ENCODE peak calls at places on chromosome 13, in ten cellular contexts. One of them, this sample, is unnamed.

GRCh38 chr13:48505597-48506091 is 27.2 kb downstream of the RCBTB2 start:
- DNase-seq in heart left ventricle: peak; percentile 47
- DNase-seq in CD8-positive, alpha-beta T cell: peak; percentile 61
- DNase-seq in effector memory CD4-positive, alpha-beta T cell: peak; percentile 12
- DNase-seq in left ventricle myocardium inferior: no peak
- DNase-seq in adrenal gland: no peak
- DNase-seq in left lung: peak; percentile 53
- DNase-seq in mammary epithelial cell: peak; percentile 51
- DNase-seq in stomach: no peak
- DNase-seq in sigmoid colon: no peak
- DNase-seq in this sample: no peak

GRCh38 chr13:52053460-52053859 is 29.0 kb downstream of the UTP14C start:
- DNase-seq in stomach: no peak
- DNase-seq in CD8-positive, alpha-beta T cell: no peak
- DNase-seq in adrenal gland: no peak
- DNase-seq in heart left ventricle: no peak
- DNase-seq in sigmoid colon: no peak
- DNase-seq in effector memory CD4-positive, alpha-beta T cell: no peak
- DNase-seq in left ventricle myocardium inferior: no peak
- DNase-seq in left lung: no peak
- DNase-seq in mammary epithelial cell: no peak
- DNase-seq in this sample: no peak

GRCh38 chr13:36154567-36155231 is 23.5 kb upstream of the DCLK1 start:
- DNase-seq in adrenal gland: no peak
- DNase-seq in CD8-positive, alpha-beta T cell: no peak
- DNase-seq in sigmoid colon: no peak
- DNase-seq in mammary epithelial cell: no peak
- DNase-seq in left lung: no peak
- DNase-seq in left ventricle myocardium inferior: peak; percentile 16
- DNase-seq in effector memory CD4-positive, alpha-beta T cell: no peak
- DNase-seq in heart left ventricle: peak; percentile 30
- DNase-seq in stomach: no peak
- DNase-seq in this sample: no peak

GRCh38 chr13:42574011-42574410 is at the start of gene TNFSF11:
- DNase-seq in left ventricle myocardium inferior: no peak
- DNase-seq in heart left ventricle: no peak
- DNase-seq in mammary epithelial cell: no peak
- DNase-seq in adrenal gland: no peak
- DNase-seq in left lung: no peak
- DNase-seq in effector memory CD4-positive, alpha-beta T cell: no peak
- DNase-seq in CD8-positive, alpha-beta T cell: no peak
- DNase-seq in stomach: no peak
- DNase-seq in sigmoid colon: no peak
- DNase-seq in this sample: no peak

GRCh38 chr13:30429721-30430694 is 7.7 kb downstream of the UBE2L5 start:
- DNase-seq in left ventricle myocardium inferior: no peak
- DNase-seq in heart left ventricle: no peak
- DNase-seq in sigmoid colon: no peak
- DNase-seq in stomach: no peak
- DNase-seq in CD8-positive, alpha-beta T cell: no peak
- DNase-seq in mammary epithelial cell: peak; percentile 91
- DNase-seq in effector memory CD4-positive, alpha-beta T cell: no peak
- DNase-seq in adrenal gland: peak; percentile 48
- DNase-seq in left lung: no peak
- DNase-seq in this sample: no peak

GRCh38 chr13:48542581-48543341 is 9.9 kb upstream of the RCBTB2 start:
- DNase-seq in mammary epithelial cell: no peak
- DNase-seq in effector memory CD4-positive, alpha-beta T cell: no peak
- DNase-seq in adrenal gland: peak; percentile 56
- DNase-seq in sigmoid colon: peak; percentile 81
- DNase-seq in left ventricle myocardium inferior: peak; percentile 64
- DNase-seq in left lung: peak; percentile 57
- DNase-seq in CD8-positive, alpha-beta T cell: no peak
- DNase-seq in stomach: peak; percentile 58
- DNase-seq in heart left ventricle: peak; percentile 58
- DNase-seq in this sample: no peak

GRCh38 chr13:92317066-92317465 is 909.5 kb upstream of the GPC6 start:
- DNase-seq in CD8-positive, alpha-beta T cell: no peak
- DNase-seq in left lung: no peak
- DNase-seq in heart left ventricle: no peak
- DNase-seq in effector memory CD4-positive, alpha-beta T cell: no peak
- DNase-seq in adrenal gland: no peak
- DNase-seq in mammary epithelial cell: no peak
- DNase-seq in sigmoid colon: no peak
- DNase-seq in stomach: no peak
- DNase-seq in left ventricle myocardium inferior: no peak
- DNase-seq in this sample: no peak

GRCh38 chr13:97360610-97361009 is 73.4 kb upstream of the RAP2A start:
- DNase-seq in mammary epithelial cell: no peak
- DNase-seq in left lung: no peak
- DNase-seq in left ventricle myocardium inferior: no peak
- DNase-seq in adrenal gland: no peak
- DNase-seq in heart left ventricle: no peak
- DNase-seq in sigmoid colon: no peak
- DNase-seq in effector memory CD4-positive, alpha-beta T cell: no peak
- DNase-seq in stomach: no peak
- DNase-seq in CD8-positive, alpha-beta T cell: no peak
- DNase-seq in this sample: no peak

GRCh38 chr13:20716951-20717350 is 13.5 kb downstream of the IL17D start:
- DNase-seq in CD8-positive, alpha-beta T cell: no peak
- DNase-seq in sigmoid colon: no peak
- DNase-seq in stomach: no peak
- DNase-seq in left ventricle myocardium inferior: no peak
- DNase-seq in left lung: no peak
- DNase-seq in effector memory CD4-positive, alpha-beta T cell: no peak
- DNase-seq in mammary epithelial cell: no peak
- DNase-seq in heart left ventricle: no peak
- DNase-seq in adrenal gland: no peak
- DNase-seq in this sample: peak; percentile 63

GRCh38 chr13:20718958-20719566 is 15.6 kb downstream of the IL17D start:
- DNase-seq in left lung: no peak
- DNase-seq in effector memory CD4-positive, alpha-beta T cell: no peak
- DNase-seq in CD8-positive, alpha-beta T cell: no peak
- DNase-seq in left ventricle myocardium inferior: no peak
- DNase-seq in stomach: no peak
- DNase-seq in sigmoid colon: no peak
- DNase-seq in heart left ventricle: no peak
- DNase-seq in adrenal gland: no peak
- DNase-seq in mammary epithelial cell: no peak
- DNase-seq in this sample: no peak

GRCh38 chr13:20719783-20720182 is 16.3 kb downstream of the IL17D start:
- DNase-seq in stomach: no peak
- DNase-seq in adrenal gland: no peak
- DNase-seq in left lung: no peak
- DNase-seq in heart left ventricle: no peak
- DNase-seq in CD8-positive, alpha-beta T cell: no peak
- DNase-seq in left ventricle myocardium inferior: no peak
- DNase-seq in sigmoid colon: no peak
- DNase-seq in effector memory CD4-positive, alpha-beta T cell: no peak
- DNase-seq in mammary epithelial cell: no peak
- DNase-seq in this sample: no peak

GRCh38 chr13:20715340-20715732 is 11.8 kb downstream of the IL17D start:
- DNase-seq in sigmoid colon: no peak
- DNase-seq in effector memory CD4-positive, alpha-beta T cell: no peak
- DNase-seq in stomach: no peak
- DNase-seq in heart left ventricle: no peak
- DNase-seq in CD8-positive, alpha-beta T cell: no peak
- DNase-seq in left lung: no peak
- DNase-seq in left ventricle myocardium inferior: no peak
- DNase-seq in mammary epithelial cell: no peak
- DNase-seq in adrenal gland: no peak
- DNase-seq in this sample: no peak

GRCh38 chr13:20717581-20718542 is 14.4 kb downstream of the IL17D start:
- DNase-seq in CD8-positive, alpha-beta T cell: no peak
- DNase-seq in left ventricle myocardium inferior: no peak
- DNase-seq in stomach: no peak
- DNase-seq in mammary epithelial cell: no peak
- DNase-seq in effector memory CD4-positive, alpha-beta T cell: no peak
- DNase-seq in adrenal gland: no peak
- DNase-seq in left lung: no peak
- DNase-seq in sigmoid colon: no peak
- DNase-seq in heart left ventricle: no peak
- DNase-seq in this sample: no peak
- H3K4me1 ChIP-seq in CD8-positive, alpha-beta T cell: peaks cover 2% of the 10 kb centered on the region
- H3K4me1 ChIP-seq in left ventricle myocardium inferior: peaks cover 39% of the 10 kb centered on the region
- H3K4me1 ChIP-seq in stomach: peaks cover 12% of the 10 kb centered on the region
- H3K4me1 ChIP-seq in mammary epithelial cell: peaks cover 11% of the 10 kb centered on the region
- H3K4me1 ChIP-seq in effector memory CD4-positive, alpha-beta T cell: peaks cover 6% of the 10 kb centered on the region
- H3K4me1 ChIP-seq in adrenal gland: peaks cover 24% of the 10 kb centered on the region
- H3K4me1 ChIP-seq in left lung: peaks cover 14% of the 10 kb centered on the region
- H3K4me1 ChIP-seq in sigmoid colon: peaks cover 24% of the 10 kb centered on the region
- H3K4me1 ChIP-seq in heart left ventricle: peaks cover 28% of the 10 kb centered on the region
- H3K4me1 ChIP-seq in this sample: peaks cover 13% of the 10 kb centered on the region

GRCh38 chr13:46373623-46374022 is 13.4 kb downstream of the RUBCNL start:
- DNase-seq in stomach: no peak
- DNase-seq in left lung: no peak
- DNase-seq in heart left ventricle: no peak
- DNase-seq in adrenal gland: no peak
- DNase-seq in left ventricle myocardium inferior: no peak
- DNase-seq in mammary epithelial cell: no peak
- DNase-seq in CD8-positive, alpha-beta T cell: no peak
- DNase-seq in sigmoid colon: no peak
- DNase-seq in effector memory CD4-positive, alpha-beta T cell: no peak
- DNase-seq in this sample: no peak
- H3K4me1 ChIP-seq in stomach: no peaks in the 10 kb centered on the region
- H3K4me1 ChIP-seq in left lung: peaks cover 46% of the 10 kb centered on the region
- H3K4me1 ChIP-seq in heart left ventricle: peaks cover 6% of the 10 kb centered on the region
- H3K4me1 ChIP-seq in adrenal gland: no peaks in the 10 kb centered on the region
- H3K4me1 ChIP-seq in left ventricle myocardium inferior: no peaks in the 10 kb centered on the region
- H3K4me1 ChIP-seq in mammary epithelial cell: no peaks in the 10 kb centered on the region
- H3K4me1 ChIP-seq in CD8-positive, alpha-beta T cell: no peaks in the 10 kb centered on the region
- H3K4me1 ChIP-seq in sigmoid colon: peaks cover 4% of the 10 kb centered on the region
- H3K4me1 ChIP-seq in effector memory CD4-positive, alpha-beta T cell: no peaks in the 10 kb centered on the region
- H3K4me1 ChIP-seq in this sample: no peaks in the 10 kb centered on the region

GRCh38 chr13:25114220-25114619 is 18.3 kb downstream of the PABPC3 start:
- DNase-seq in heart left ventricle: peak; percentile 49
- DNase-seq in effector memory CD4-positive, alpha-beta T cell: no peak
- DNase-seq in left lung: peak; percentile 39
- DNase-seq in CD8-positive, alpha-beta T cell: peak; percentile 44
- DNase-seq in adrenal gland: peak; percentile 79
- DNase-seq in sigmoid colon: peak; percentile 75
- DNase-seq in stomach: peak; percentile 71
- DNase-seq in left ventricle myocardium inferior: peak; percentile 42
- DNase-seq in mammary epithelial cell: peak; percentile 75
- DNase-seq in this sample: peak; percentile 84

GRCh38 chr13:25112856-25113255 is 16.9 kb downstream of the PABPC3 start:
- DNase-seq in adrenal gland: no peak
- DNase-seq in stomach: no peak
- DNase-seq in sigmoid colon: no peak
- DNase-seq in left lung: no peak
- DNase-seq in left ventricle myocardium inferior: no peak
- DNase-seq in heart left ventricle: no peak
- DNase-seq in effector memory CD4-positive, alpha-beta T cell: no peak
- DNase-seq in CD8-positive, alpha-beta T cell: no peak
- DNase-seq in mammary epithelial cell: no peak
- DNase-seq in this sample: no peak

GRCh38 chr13:25111557-25111956 is 15.6 kb downstream of the PABPC3 start:
- DNase-seq in left ventricle myocardium inferior: no peak
- DNase-seq in heart left ventricle: no peak
- DNase-seq in adrenal gland: no peak
- DNase-seq in sigmoid colon: no peak
- DNase-seq in mammary epithelial cell: peak; percentile 36
- DNase-seq in effector memory CD4-positive, alpha-beta T cell: no peak
- DNase-seq in CD8-positive, alpha-beta T cell: no peak
- DNase-seq in stomach: no peak
- DNase-seq in left lung: no peak
- DNase-seq in this sample: no peak

GRCh38 chr13:25103711-25104110 is 7.8 kb downstream of the PABPC3 start:
- DNase-seq in left lung: no peak
- DNase-seq in heart left ventricle: no peak
- DNase-seq in left ventricle myocardium inferior: no peak
- DNase-seq in effector memory CD4-positive, alpha-beta T cell: no peak
- DNase-seq in CD8-positive, alpha-beta T cell: no peak
- DNase-seq in mammary epithelial cell: no peak
- DNase-seq in sigmoid colon: no peak
- DNase-seq in stomach: no peak
- DNase-seq in adrenal gland: no peak
- DNase-seq in this sample: no peak

DNA sequence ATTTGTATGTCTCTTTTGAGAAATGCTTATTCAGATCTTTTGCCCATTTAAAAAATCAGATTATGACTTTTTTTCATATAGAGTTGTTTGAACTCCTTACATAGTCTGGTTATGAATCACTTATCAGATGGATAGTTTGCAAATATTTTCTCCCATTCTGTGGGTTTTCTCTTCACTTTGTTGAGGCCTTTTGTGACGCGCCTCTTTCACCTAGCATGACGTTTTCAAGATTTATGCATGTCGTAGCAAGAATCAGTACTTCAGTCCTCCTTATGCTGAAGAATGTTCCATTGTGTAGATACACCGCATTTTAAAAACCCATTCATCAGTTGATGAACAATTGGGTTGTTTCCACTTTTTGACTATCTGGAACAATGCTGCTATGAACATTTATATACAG is 13.4 kb downstream of the PABPC3 start:
- DNase-seq in left lung: no peak
- DNase-seq in mammary epithelial cell: peak; percentile 60
- DNase-seq in CD8-positive, alpha-beta T cell: no peak
- DNase-seq in stomach: no peak
- DNase-seq in heart left ventricle: no peak
- DNase-seq in left ventricle myocardium inferior: no peak
- DNase-seq in sigmoid colon: no peak
- DNase-seq in adrenal gland: no peak
- DNase-seq in effector memory CD4-positive, alpha-beta T cell: no peak
- DNase-seq in this sample: no peak
- H3K4me1 ChIP-seq in left lung: no peaks in the 10 kb centered on the region
- H3K4me1 ChIP-seq in mammary epithelial cell: peaks cover 7% of the 10 kb centered on the region
- H3K4me1 ChIP-seq in CD8-positive, alpha-beta T cell: peaks cover 4% of the 10 kb centered on the region
- H3K4me1 ChIP-seq in stomach: peaks cover under 1% of the 10 kb centered on the region
- H3K4me1 ChIP-seq in heart left ventricle: no peaks in the 10 kb centered on the region
- H3K4me1 ChIP-seq in left ventricle myocardium inferior: no peaks in the 10 kb centered on the region
- H3K4me1 ChIP-seq in sigmoid colon: no peaks in the 10 kb centered on the region
- H3K4me1 ChIP-seq in adrenal gland: no peaks in the 10 kb centered on the region
- H3K4me1 ChIP-seq in effector memory CD4-positive, alpha-beta T cell: no peaks in the 10 kb centered on the region
- H3K4me1 ChIP-seq in this sample: peaks cover 4% of the 10 kb centered on the region

GRCh38 chr13:95255072-95255732 is 46.0 kb downstream of the ABCC4 start:
- DNase-seq in sigmoid colon: no peak
- DNase-seq in heart left ventricle: no peak
- DNase-seq in adrenal gland: no peak
- DNase-seq in CD8-positive, alpha-beta T cell: no peak
- DNase-seq in stomach: no peak
- DNase-seq in left ventricle myocardium inferior: no peak
- DNase-seq in left lung: no peak
- DNase-seq in effector memory CD4-positive, alpha-beta T cell: no peak
- DNase-seq in mammary epithelial cell: no peak
- DNase-seq in this sample: no peak

GRCh38 chr13:95251641-95252040 is 49.6 kb downstream of the ABCC4 start:
- DNase-seq in sigmoid colon: no peak
- DNase-seq in left ventricle myocardium inferior: no peak
- DNase-seq in heart left ventricle: no peak
- DNase-seq in adrenal gland: no peak
- DNase-seq in CD8-positive, alpha-beta T cell: no peak
- DNase-seq in effector memory CD4-positive, alpha-beta T cell: no peak
- DNase-seq in stomach: no peak
- DNase-seq in mammary epithelial cell: no peak
- DNase-seq in left lung: no peak
- DNase-seq in this sample: no peak

GRCh38 chr13:95253033-95253432 is 48.2 kb downstream of the ABCC4 start:
- DNase-seq in left lung: no peak
- DNase-seq in adrenal gland: no peak
- DNase-seq in stomach: no peak
- DNase-seq in heart left ventricle: no peak
- DNase-seq in left ventricle myocardium inferior: no peak
- DNase-seq in mammary epithelial cell: no peak
- DNase-seq in CD8-positive, alpha-beta T cell: no peak
- DNase-seq in sigmoid colon: no peak
- DNase-seq in effector memory CD4-positive, alpha-beta T cell: no peak
- DNase-seq in this sample: no peak

GRCh38 chr13:95256086-95256485 is 45.2 kb downstream of the ABCC4 start:
- DNase-seq in adrenal gland: no peak
- DNase-seq in effector memory CD4-positive, alpha-beta T cell: no peak
- DNase-seq in sigmoid colon: no peak
- DNase-seq in mammary epithelial cell: peak; percentile 93
- DNase-seq in stomach: no peak
- DNase-seq in heart left ventricle: no peak
- DNase-seq in left ventricle myocardium inferior: no peak
- DNase-seq in CD8-positive, alpha-beta T cell: no peak
- DNase-seq in left lung: no peak
- DNase-seq in this sample: no peak

GRCh38 chr13:95254341-95254740 is 46.9 kb downstream of the ABCC4 start:
- DNase-seq in effector memory CD4-positive, alpha-beta T cell: no peak
- DNase-seq in CD8-positive, alpha-beta T cell: no peak
- DNase-seq in mammary epithelial cell: peak; percentile 46
- DNase-seq in left lung: no peak
- DNase-seq in sigmoid colon: no peak
- DNase-seq in heart left ventricle: no peak
- DNase-seq in left ventricle myocardium inferior: no peak
- DNase-seq in stomach: no peak
- DNase-seq in adrenal gland: no peak
- DNase-seq in this sample: no peak
- H3K4me1 ChIP-seq in effector memory CD4-positive, alpha-beta T cell: no peaks in the 10 kb centered on the region
- H3K4me1 ChIP-seq in CD8-positive, alpha-beta T cell: no peaks in the 10 kb centered on the region
- H3K4me1 ChIP-seq in mammary epithelial cell: peaks cover 28% of the 10 kb centered on the region
- H3K4me1 ChIP-seq in left lung: no peaks in the 10 kb centered on the region
- H3K4me1 ChIP-seq in sigmoid colon: peaks cover 13% of the 10 kb centered on the region
- H3K4me1 ChIP-seq in heart left ventricle: no peaks in the 10 kb centered on the region
- H3K4me1 ChIP-seq in left ventricle myocardium inferior: no peaks in the 10 kb centered on the region
- H3K4me1 ChIP-seq in stomach: no peaks in the 10 kb centered on the region
- H3K4me1 ChIP-seq in adrenal gland: no peaks in the 10 kb centered on the region
- H3K4me1 ChIP-seq in this sample: no peaks in the 10 kb centered on the region

This sample was measured in HAP-1.